ENCODE peak calls at places on chromosome X, in nine cellular contexts. One of them, this sample, is unnamed.

GRCh38 chrX:118928126-118928525 is 46.3 kb upstream of the LONRF3 start:
- DNase-seq in A172: no peak
- DNase-seq in GM12891: no peak
- DNase-seq in stimulated activated effector memory CD8-positive, alpha-beta T cell treated with anti-CD3 and anti-CD28 coated beads, Interleukin-12 subunit alpha, Interleukin-12 subunit beta, amount 100 ng/mL, for 72 hours: no peak
- DNase-seq in GM13976: no peak
- DNase-seq in left colon: no peak
- DNase-seq in WTC11: no peak
- DNase-seq in activated T-cell treated with anti-CD3 and anti-CD28 coated beads, Interleukin-2, amount 50 U/mL, for 72 hours: no peak
- DNase-seq in right lobe of liver: no peak
- DNase-seq in this sample: no peak

GRCh38 chrX:112669834-112670233 is 9.9 kb downstream of the LHFPL1 start:
- DNase-seq in A172: no peak
- DNase-seq in GM12891: no peak
- DNase-seq in stimulated activated effector memory CD8-positive, alpha-beta T cell treated with anti-CD3 and anti-CD28 coated beads, Interleukin-12 subunit alpha, Interleukin-12 subunit beta, amount 100 ng/mL, for 72 hours: no peak
- DNase-seq in GM13976: no peak
- DNase-seq in left colon: no peak
- DNase-seq in WTC11: no peak
- DNase-seq in activated T-cell treated with anti-CD3 and anti-CD28 coated beads, Interleukin-2, amount 50 U/mL, for 72 hours: no peak
- DNase-seq in right lobe of liver: no peak
- DNase-seq in this sample: no peak

GRCh38 chrX:136047969-136048368 is 62.7 kb downstream of the SLC9A6 start:
- DNase-seq in A172: no peak
- DNase-seq in GM12891: no peak
- DNase-seq in stimulated activated effector memory CD8-positive, alpha-beta T cell treated with anti-CD3 and anti-CD28 coated beads, Interleukin-12 subunit alpha, Interleukin-12 subunit beta, amount 100 ng/mL, for 72 hours: no peak
- DNase-seq in GM13976: no peak
- DNase-seq in left colon: no peak
- DNase-seq in WTC11: no peak
- DNase-seq in activated T-cell treated with anti-CD3 and anti-CD28 coated beads, Interleukin-2, amount 50 U/mL, for 72 hours: no peak
- DNase-seq in right lobe of liver: no peak
- DNase-seq in this sample: peak; percentile 4

GRCh38 chrX:122941801-122942200 is 242.3 kb upstream of the GRIA3 start:
- DNase-seq in A172: no peak
- DNase-seq in GM12891: no peak
- DNase-seq in stimulated activated effector memory CD8-positive, alpha-beta T cell treated with anti-CD3 and anti-CD28 coated beads, Interleukin-12 subunit alpha, Interleukin-12 subunit beta, amount 100 ng/mL, for 72 hours: no peak
- DNase-seq in GM13976: no peak
- DNase-seq in left colon: no peak
- DNase-seq in WTC11: no peak
- DNase-seq in activated T-cell treated with anti-CD3 and anti-CD28 coated beads, Interleukin-2, amount 50 U/mL, for 72 hours: no peak
- DNase-seq in right lobe of liver: no peak
- DNase-seq in this sample: no peak

GRCh38 chrX:10902001-10902400 is 209.1 kb upstream of the HCCS start:
- DNase-seq in A172: no peak
- DNase-seq in GM12891: no peak
- DNase-seq in stimulated activated effector memory CD8-positive, alpha-beta T cell treated with anti-CD3 and anti-CD28 coated beads, Interleukin-12 subunit alpha, Interleukin-12 subunit beta, amount 100 ng/mL, for 72 hours: no peak
- DNase-seq in GM13976: no peak
- DNase-seq in left colon: no peak
- DNase-seq in WTC11: no peak
- DNase-seq in activated T-cell treated with anti-CD3 and anti-CD28 coated beads, Interleukin-2, amount 50 U/mL, for 72 hours: no peak
- DNase-seq in right lobe of liver: no peak
- DNase-seq in this sample: peak; percentile 35

GRCh38 chrX:24479924-24480722 is 15.0 kb downstream of the PDK3 start:
- DNase-seq in A172: peak; percentile 83
- DNase-seq in GM12891: no peak
- DNase-seq in stimulated activated effector memory CD8-positive, alpha-beta T cell treated with anti-CD3 and anti-CD28 coated beads, Interleukin-12 subunit alpha, Interleukin-12 subunit beta, amount 100 ng/mL, for 72 hours: peak; percentile 14
- DNase-seq in GM13976: peak; percentile 64
- DNase-seq in left colon: peak; percentile 75
- DNase-seq in WTC11: no peak
- DNase-seq in activated T-cell treated with anti-CD3 and anti-CD28 coated beads, Interleukin-2, amount 50 U/mL, for 72 hours: peak; percentile 80
- DNase-seq in right lobe of liver: no peak
- DNase-seq in this sample: peak; percentile 83

GRCh38 chrX:70219938-70220764 is 14.3 kb upstream of the AWAT1 start:
- DNase-seq in A172: peak; percentile 52
- DNase-seq in GM12891: no peak
- DNase-seq in stimulated activated effector memory CD8-positive, alpha-beta T cell treated with anti-CD3 and anti-CD28 coated beads, Interleukin-12 subunit alpha, Interleukin-12 subunit beta, amount 100 ng/mL, for 72 hours: no peak
- DNase-seq in GM13976: no peak
- DNase-seq in left colon: peak; percentile 33
- DNase-seq in WTC11: no peak
- DNase-seq in activated T-cell treated with anti-CD3 and anti-CD28 coated beads, Interleukin-2, amount 50 U/mL, for 72 hours: no peak
- DNase-seq in right lobe of liver: no peak
- DNase-seq in this sample: peak; percentile 15

GRCh38 chrX:302975-303374 is 15.6 kb downstream of the GTPBP6 start:
- DNase-seq in A172: no peak
- DNase-seq in GM12891: no peak
- DNase-seq in stimulated activated effector memory CD8-positive, alpha-beta T cell treated with anti-CD3 and anti-CD28 coated beads, Interleukin-12 subunit alpha, Interleukin-12 subunit beta, amount 100 ng/mL, for 72 hours: no peak
- DNase-seq in GM13976: peak; percentile 20
- DNase-seq in left colon: no peak
- DNase-seq in WTC11: no peak
- DNase-seq in activated T-cell treated with anti-CD3 and anti-CD28 coated beads, Interleukin-2, amount 50 U/mL, for 72 hours: no peak
- DNase-seq in right lobe of liver: peak; percentile 16
- DNase-seq in this sample: no peak

GRCh38 chrX:107429090-107429489 is 20.4 kb upstream of the FRMPD3 start:
- DNase-seq in A172: peak; percentile 0
- DNase-seq in GM12891: no peak
- DNase-seq in stimulated activated effector memory CD8-positive, alpha-beta T cell treated with anti-CD3 and anti-CD28 coated beads, Interleukin-12 subunit alpha, Interleukin-12 subunit beta, amount 100 ng/mL, for 72 hours: no peak
- DNase-seq in GM13976: no peak
- DNase-seq in left colon: no peak
- DNase-seq in WTC11: peak; percentile 56
- DNase-seq in activated T-cell treated with anti-CD3 and anti-CD28 coated beads, Interleukin-2, amount 50 U/mL, for 72 hours: peak; percentile 38
- DNase-seq in right lobe of liver: no peak
- DNase-seq in this sample: peak; percentile 34